ENCODE peak calls at places on chromosome 21, in four cellular contexts. H is pancreas, A is sigmoid colon, W is A549. Y is an unnamed sample. For H3K4me1, the result is how much of the 10 kb centered on the place peaks cover.

GRCh38 chr21:29697555-29698193 is 242.1 kb downstream of the GRIK1 start:
- DNase-seq in A (no peak), W (no peak), H (no peak), Y (no peak)

GRCh38 chr21:45363921-45364463 is 41.0 kb upstream of the COL18A1 start:
- DNase-seq in H (peak), A (peak), W (peak), Y (no peak)

GRCh38 chr21:42527489-42528158 is 14.0 kb downstream of the SLC37A1 start:
- DNase-seq in A (no peak), H (no peak), W (no peak), Y (no peak)

GRCh38 chr21:32382108-32382601 is 10.7 kb downstream of the URB1 start:
- DNase-seq in A (no peak), H (no peak), W (peak), Y (no peak)

GRCh38 chr21:25934771-25935224 is 200.0 kb downstream of the GABPA start:
- DNase-seq in W (peak), A (peak), H (no peak), Y (no peak)

GRCh38 chr21:41121785-41122415 is 46.1 kb upstream of the BACE2 start:
- DNase-seq in W (peak), H (peak), A (peak), Y (no peak)

GRCh38 chr21:36735724-36736310 is 36.9 kb downstream of the SIM2 start:
- DNase-seq in H (no peak), W (no peak), A (no peak), Y (no peak)

GRCh38 chr21:37073417-37074194 is 552 bp downstream of the TTC3 start:
- DNase-seq in A (peak), W (peak), H (peak), Y (peak)

GRCh38 chr21:21029159-21029558 is 30.9 kb downstream of the NCAM2 start:
- DNase-seq in A (no peak), W (no peak), H (no peak), Y (peak)

GRCh38 chr21:31660134-31660565 is 657 bp downstream of the SOD1 start:
- DNase-seq in W (no peak), A (no peak), H (no peak), Y (no peak)

GRCh38 chr21:28537371-28538079 is 455.2 kb downstream of the LTN1 start:
- DNase-seq in A (no peak), H (no peak), W (no peak), Y (no peak)

GRCh38 chr21:36499578-36500471 is 19.9 kb upstream of the CLDN14 start:
- DNase-seq in A (no peak), H (no peak), W (no peak), Y (no peak)

GRCh38 chr21:28127390-28127789 is 865.3 kb downstream of the LTN1 start:
- DNase-seq in A (no peak), H (no peak), W (no peak), Y (no peak)

GRCh38 chr21:42672699-42673458 is 19.5 kb downstream of the PDE9A start:
- DNase-seq in W (no peak), H (no peak), A (no peak), Y (no peak)

GRCh38 chr21:41709965-41710822 is 56.7 kb downstream of the RIPK4 start:
- DNase-seq in A (no peak), H (no peak), W (no peak), Y (no peak)

GRCh38 chr21:31586118-31586517 is 73.4 kb upstream of the SOD1 start:
- DNase-seq in W (no peak), A (no peak), H (no peak), Y (no peak)

GRCh38 chr21:26470361-26471115 is 102.5 kb downstream of the CYYR1 start:
- DNase-seq in H (no peak), W (no peak), A (no peak), Y (no peak)

GRCh38 chr21:43034826-43035225 is 40.8 kb downstream of the CBS start:
- DNase-seq in W (no peak), H (no peak), A (no peak), Y (no peak)

GRCh38 chr21:42429856-42430255 is 26.2 kb downstream of the UBASH3A start:
- DNase-seq in W (no peak), H (no peak), A (no peak), Y (no peak)

GRCh38 chr21:42156690-42157605 is 62.0 kb upstream of the ABCG1 start:
- DNase-seq in W (no peak), H (no peak), A (no peak), Y (peak)

GRCh38 chr21:41965447-41966340 is 11.9 kb upstream of the C2CD2 start:
- DNase-seq in W (no peak), A (no peak), H (no peak), Y (no peak)

GRCh38 chr21:15935530-15935929 is 205.7 kb downstream of the USP25 start:
- DNase-seq in A (no peak), W (no peak), H (no peak), Y (no peak)

GRCh38 chr21:45974073-45975016 is 7.2 kb upstream of the COL6A1 start:
- DNase-seq in W (no peak), A (peak), H (peak), Y (peak)

DNA sequence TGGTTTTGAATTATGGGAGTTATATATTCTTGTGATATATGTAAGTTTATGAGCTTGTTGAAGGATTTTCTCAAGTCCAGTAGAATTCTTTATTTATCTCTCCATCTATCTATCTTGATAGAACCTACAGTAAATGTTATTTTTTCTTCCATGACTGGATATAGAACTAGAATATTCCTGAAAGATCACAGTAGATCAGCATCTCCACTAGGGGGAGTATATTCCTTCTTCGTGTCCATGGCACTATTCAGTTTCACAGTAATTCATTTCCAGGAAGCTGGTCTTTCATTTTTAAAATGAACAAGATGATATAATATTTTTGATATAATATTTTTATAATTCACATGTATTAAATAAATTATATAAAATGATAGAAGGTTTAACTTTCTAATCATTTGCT is 18.8 kb downstream of the TMPRSS15 start:
- DNase-seq in A (no peak), H (no peak), W (peak), Y (no peak)
- H3K4me1 ChIP-seq in A (under half), H (under half), W (under half), Y (under half)

DNA sequence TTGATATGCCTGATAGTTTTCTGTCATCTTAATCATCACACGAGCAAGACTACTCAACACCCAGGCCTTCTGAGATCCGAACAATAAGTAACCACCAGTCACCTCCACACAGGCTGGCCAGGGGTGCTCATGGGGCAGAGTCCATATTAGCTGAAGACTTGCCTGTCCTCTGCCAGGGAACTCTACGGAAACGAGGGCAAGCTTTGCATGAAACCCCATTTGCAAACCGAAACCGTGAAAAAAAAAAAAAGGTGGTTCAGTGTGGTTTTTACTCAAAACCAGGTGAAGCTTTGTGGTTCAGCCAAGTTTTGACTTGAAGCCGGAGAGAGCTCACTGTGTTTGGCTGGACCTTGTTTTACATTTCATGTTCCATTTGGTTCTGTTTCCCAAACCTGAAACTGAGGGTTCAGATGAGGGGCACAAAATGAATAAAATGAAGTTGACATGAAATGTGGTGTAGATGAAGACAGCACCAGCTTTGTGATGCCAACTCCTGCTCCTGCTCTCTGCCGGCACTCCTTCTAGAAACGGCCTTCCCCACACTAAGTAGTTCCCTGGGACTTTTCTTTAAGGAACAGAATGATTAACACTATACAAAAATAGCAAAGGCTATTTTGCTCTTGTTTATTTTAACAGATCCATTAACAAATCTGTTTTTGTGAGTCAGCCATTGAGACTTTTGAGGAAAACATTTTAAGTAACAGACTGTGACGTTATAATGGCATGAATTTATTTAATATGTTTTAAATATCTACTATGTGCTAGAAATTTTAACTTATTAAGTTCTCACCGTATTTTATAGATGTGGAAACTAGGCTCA is 74.7 kb downstream of the RUNX1 start:
- DNase-seq in A (no peak), H (no peak), W (no peak), Y (no peak)
- H3K4me3 ChIP-seq in A (no peak), H (no peak), W (no peak), Y (no peak)

DNA sequence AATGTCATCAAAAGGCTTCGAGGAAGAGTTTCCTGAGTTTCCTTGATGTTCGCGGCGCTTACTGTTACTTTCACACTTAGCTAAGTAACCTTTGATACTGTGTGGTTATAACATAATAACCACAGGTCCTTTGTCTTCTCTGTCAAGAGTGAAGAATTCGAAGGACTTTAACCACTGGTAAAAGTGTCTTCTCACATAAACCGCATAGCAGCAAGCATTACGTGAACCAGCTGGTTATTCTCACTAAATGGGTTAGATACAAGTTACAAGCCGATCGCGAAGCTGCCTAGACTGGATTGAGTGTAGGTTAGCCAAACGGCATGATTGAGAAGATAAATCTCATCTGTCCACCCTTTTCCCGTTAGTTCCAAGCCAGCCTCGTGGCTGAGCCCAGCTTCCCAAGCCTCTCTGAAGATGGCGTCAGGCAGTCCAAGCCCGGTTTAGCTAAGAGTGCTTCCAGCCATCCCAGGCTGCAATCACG is 18.3 kb upstream of the IFNGR2 start:
- DNase-seq in W (no peak), A (no peak), H (no peak), Y (no peak)
- H3K4me1 ChIP-seq in W (under half), A (under half), H (under half), Y (under half)

GRCh38 chr21:38507374-38507942 is 9.2 kb upstream of the ERG start:
- DNase-seq in W (no peak), H (no peak), A (no peak), Y (no peak)

GRCh38 chr21:38505654-38506523 is 7.6 kb upstream of the ERG start:
- DNase-seq in H (no peak), A (no peak), W (peak), Y (peak)

GRCh38 chr21:38503588-38503987 is 5.3 kb upstream of the ERG start:
- DNase-seq in W (no peak), A (no peak), H (no peak), Y (no peak)

GRCh38 chr21:38504056-38504455 is 5.8 kb upstream of the ERG start:
- DNase-seq in H (no peak), A (no peak), W (no peak), Y (no peak)

GRCh38 chr21:38506606-38507331 is 8.5 kb upstream of the ERG start:
- DNase-seq in W (no peak), H (no peak), A (no peak), Y (no peak)
- H3K4me3 ChIP-seq in W (no peak), H (no peak), A (no peak), Y (no peak)